ENCODE peak calls at places on chromosomes 7 and 10, in five cellular contexts. One of them, this sample, is unnamed. For H3K4me1, the result is how much of the 10 kb centered on the place peaks cover.

GRCh38 chr10:77716943-77717735 is 79.5 kb upstream of the KCNMA1 start:
- DNase-seq in heart right ventricle: no peak
- DNase-seq in endothelial cell of umbilical vein: no peak
- DNase-seq in mammary epithelial cell: no peak
- DNase-seq in PC-3: peak
- DNase-seq in this sample: no peak

GRCh38 chr10:61896854-61897661 is 4.4 kb upstream of the ARID5B start:
- DNase-seq in heart right ventricle: peak
- DNase-seq in mammary epithelial cell: no peak
- DNase-seq in endothelial cell of umbilical vein: peak
- DNase-seq in PC-3: peak
- DNase-seq in this sample: peak

GRCh38 chr10:116216676-116217075 is 56.3 kb downstream of the GFRA1 start:
- DNase-seq in heart right ventricle: no peak
- DNase-seq in endothelial cell of umbilical vein: no peak
- DNase-seq in mammary epithelial cell: no peak
- DNase-seq in PC-3: no peak
- DNase-seq in this sample: no peak

GRCh38 chr10:42997849-42998165 is 79.1 kb upstream of the RET start:
- DNase-seq in endothelial cell of umbilical vein: no peak
- DNase-seq in heart right ventricle: no peak
- DNase-seq in PC-3: no peak
- DNase-seq in mammary epithelial cell: no peak
- DNase-seq in this sample: no peak

GRCh38 chr7:28903779-28904538 is 54.2 kb downstream of the TRIL start:
- DNase-seq in endothelial cell of umbilical vein: no peak
- DNase-seq in heart right ventricle: no peak
- DNase-seq in PC-3: no peak
- DNase-seq in mammary epithelial cell: no peak
- DNase-seq in this sample: peak

GRCh38 chr10:100022403-100022802 is 12.7 kb upstream of the DNMBP start:
- DNase-seq in mammary epithelial cell: no peak
- DNase-seq in PC-3: peak
- DNase-seq in endothelial cell of umbilical vein: no peak
- DNase-seq in heart right ventricle: no peak
- DNase-seq in this sample: no peak

GRCh38 chr7:138849701-138850100 is 51.7 kb upstream of the ATP6V0A4 start:
- DNase-seq in PC-3: no peak
- DNase-seq in endothelial cell of umbilical vein: no peak
- DNase-seq in mammary epithelial cell: no peak
- DNase-seq in heart right ventricle: no peak
- DNase-seq in this sample: no peak

GRCh38 chr10:25068152-25069058 is 52.0 kb downstream of the THNSL1 start:
- DNase-seq in heart right ventricle: no peak
- DNase-seq in mammary epithelial cell: peak
- DNase-seq in PC-3: peak
- DNase-seq in endothelial cell of umbilical vein: peak
- DNase-seq in this sample: peak

GRCh38 chr10:112959207-112959838 is 9.3 kb downstream of the TCF7L2 start:
- DNase-seq in heart right ventricle: no peak
- DNase-seq in endothelial cell of umbilical vein: no peak
- DNase-seq in PC-3: peak
- DNase-seq in mammary epithelial cell: peak
- DNase-seq in this sample: peak

GRCh38 chr10:88064608-88065383 is 201.4 kb downstream of the PTEN start:
- DNase-seq in mammary epithelial cell: no peak
- DNase-seq in PC-3: no peak
- DNase-seq in endothelial cell of umbilical vein: no peak
- DNase-seq in heart right ventricle: peak
- DNase-seq in this sample: no peak

GRCh38 chr7:22858640-22859561 is 36.3 kb upstream of the TOMM7 start:
- DNase-seq in PC-3: peak
- DNase-seq in endothelial cell of umbilical vein: peak
- DNase-seq in mammary epithelial cell: peak
- DNase-seq in heart right ventricle: no peak
- DNase-seq in this sample: peak

GRCh38 chr7:129225931-129226572 is 1.2 kb downstream of the AHCYL2 start:
- DNase-seq in heart right ventricle: no peak
- DNase-seq in mammary epithelial cell: no peak
- DNase-seq in endothelial cell of umbilical vein: no peak
- DNase-seq in PC-3: no peak
- DNase-seq in this sample: no peak

GRCh38 chr10:101838416-101838970 is 5.1 kb downstream of the KCNIP2 start:
- DNase-seq in mammary epithelial cell: no peak
- DNase-seq in heart right ventricle: no peak
- DNase-seq in endothelial cell of umbilical vein: no peak
- DNase-seq in PC-3: no peak
- DNase-seq in this sample: no peak

GRCh38 chr10:5544216-5544805 is 19.6 kb downstream of the CALML3 start:
- DNase-seq in mammary epithelial cell: no peak
- DNase-seq in PC-3: peak
- DNase-seq in heart right ventricle: no peak
- DNase-seq in endothelial cell of umbilical vein: no peak
- DNase-seq in this sample: no peak

GRCh38 chr10:93074137-93074596 is 474 bp downstream of the CYP26A1 start:
- DNase-seq in endothelial cell of umbilical vein: no peak
- DNase-seq in heart right ventricle: no peak
- DNase-seq in PC-3: peak
- DNase-seq in mammary epithelial cell: no peak
- DNase-seq in this sample: no peak

GRCh38 chr7:131498237-131498885 is 58.1 kb downstream of the PODXL start:
- DNase-seq in heart right ventricle: no peak
- DNase-seq in endothelial cell of umbilical vein: no peak
- DNase-seq in PC-3: no peak
- DNase-seq in mammary epithelial cell: no peak
- DNase-seq in this sample: no peak

GRCh38 chr7:123823898-123824753 is 20.8 kb upstream of the HYAL4 start:
- DNase-seq in endothelial cell of umbilical vein: no peak
- DNase-seq in PC-3: no peak
- DNase-seq in mammary epithelial cell: no peak
- DNase-seq in heart right ventricle: no peak
- DNase-seq in this sample: no peak

GRCh38 chr7:27300401-27300800 is 57.8 kb downstream of the EVX1 start:
- DNase-seq in mammary epithelial cell: peak
- DNase-seq in endothelial cell of umbilical vein: no peak
- DNase-seq in heart right ventricle: no peak
- DNase-seq in PC-3: peak
- DNase-seq in this sample: no peak

GRCh38 chr7:157684157-157684595 is 347.4 kb downstream of the DNAJB6 start:
- DNase-seq in mammary epithelial cell: no peak
- DNase-seq in endothelial cell of umbilical vein: no peak
- DNase-seq in heart right ventricle: no peak
- DNase-seq in PC-3: no peak
- DNase-seq in this sample: no peak

GRCh38 chr10:129707406-129708388 is 240.7 kb downstream of the MGMT start:
- DNase-seq in heart right ventricle: peak
- DNase-seq in endothelial cell of umbilical vein: peak
- DNase-seq in mammary epithelial cell: no peak
- DNase-seq in PC-3: no peak
- DNase-seq in this sample: no peak

GRCh38 chr7:91263359-91264082 is 712 bp upstream of the FZD1 start:
- DNase-seq in heart right ventricle: peak
- DNase-seq in endothelial cell of umbilical vein: no peak
- DNase-seq in PC-3: peak
- DNase-seq in mammary epithelial cell: no peak
- DNase-seq in this sample: no peak

GRCh38 chr10:113630929-113631533 is 32.8 kb downstream of the NRAP start:
- DNase-seq in heart right ventricle: no peak
- DNase-seq in PC-3: no peak
- DNase-seq in endothelial cell of umbilical vein: no peak
- DNase-seq in mammary epithelial cell: no peak
- DNase-seq in this sample: no peak

GRCh38 chr7:102042016-102042656 is 224.7 kb downstream of the CUX1 start:
- DNase-seq in mammary epithelial cell: peak
- DNase-seq in heart right ventricle: no peak
- DNase-seq in PC-3: peak
- DNase-seq in endothelial cell of umbilical vein: peak
- DNase-seq in this sample: peak
- H3K4me1 ChIP-seq in mammary epithelial cell: under half
- H3K4me1 ChIP-seq in heart right ventricle: under half
- H3K4me1 ChIP-seq in PC-3: under half
- H3K4me1 ChIP-seq in endothelial cell of umbilical vein: under half
- H3K4me1 ChIP-seq in this sample: under half

GRCh38 chr10:119424591-119424975 is 117.9 kb downstream of the RGS10 start:
- DNase-seq in endothelial cell of umbilical vein: no peak
- DNase-seq in PC-3: no peak
- DNase-seq in heart right ventricle: no peak
- DNase-seq in mammary epithelial cell: no peak
- DNase-seq in this sample: no peak

GRCh38 chr10:119425102-119425880 is 117.2 kb downstream of the RGS10 start:
- DNase-seq in heart right ventricle: no peak
- DNase-seq in PC-3: no peak
- DNase-seq in mammary epithelial cell: no peak
- DNase-seq in endothelial cell of umbilical vein: no peak
- DNase-seq in this sample: no peak

GRCh38 chr10:119427263-119427864 is 115.2 kb downstream of the RGS10 start:
- DNase-seq in mammary epithelial cell: no peak
- DNase-seq in PC-3: no peak
- DNase-seq in heart right ventricle: no peak
- DNase-seq in endothelial cell of umbilical vein: no peak
- DNase-seq in this sample: no peak

GRCh38 chr10:119426699-119427098 is 115.8 kb downstream of the RGS10 start:
- DNase-seq in endothelial cell of umbilical vein: no peak
- DNase-seq in mammary epithelial cell: no peak
- DNase-seq in heart right ventricle: no peak
- DNase-seq in PC-3: no peak
- DNase-seq in this sample: no peak

GRCh38 chr10:119425881-119426170 is 116.7 kb downstream of the RGS10 start:
- DNase-seq in heart right ventricle: no peak
- DNase-seq in PC-3: no peak
- DNase-seq in mammary epithelial cell: no peak
- DNase-seq in endothelial cell of umbilical vein: no peak
- DNase-seq in this sample: no peak
- H3K4me1 ChIP-seq in heart right ventricle: under half
- H3K4me1 ChIP-seq in PC-3: under half
- H3K4me1 ChIP-seq in mammary epithelial cell: under half
- H3K4me1 ChIP-seq in endothelial cell of umbilical vein: under half
- H3K4me1 ChIP-seq in this sample: under half

DNA sequence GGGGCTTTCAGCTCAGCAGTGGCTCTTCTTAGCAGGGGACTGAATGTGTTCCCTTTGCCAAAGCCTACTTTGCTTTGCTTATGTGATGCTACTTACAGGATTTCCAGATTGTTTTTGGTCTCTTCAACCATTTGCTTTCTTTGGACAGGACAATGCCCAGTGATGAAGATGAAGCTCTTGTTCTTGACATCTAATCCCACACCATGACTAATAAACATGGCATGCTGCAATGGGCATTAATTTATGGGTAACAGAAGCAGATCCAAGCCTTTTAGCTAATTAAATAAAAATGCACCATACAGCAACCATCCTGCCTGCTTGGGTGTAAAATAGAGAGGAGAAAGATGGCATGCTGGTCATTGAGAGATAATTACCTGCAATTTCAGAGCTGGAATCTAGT is 175.5 kb upstream of the ITGB1 start:
- DNase-seq in endothelial cell of umbilical vein: no peak
- DNase-seq in mammary epithelial cell: peak
- DNase-seq in PC-3: peak
- DNase-seq in heart right ventricle: no peak
- DNase-seq in this sample: no peak
- H3K4me1 ChIP-seq in endothelial cell of umbilical vein: under half
- H3K4me1 ChIP-seq in mammary epithelial cell: half or more
- H3K4me1 ChIP-seq in PC-3: under half
- H3K4me1 ChIP-seq in heart right ventricle: under half
- H3K4me1 ChIP-seq in this sample: half or more

DNA sequence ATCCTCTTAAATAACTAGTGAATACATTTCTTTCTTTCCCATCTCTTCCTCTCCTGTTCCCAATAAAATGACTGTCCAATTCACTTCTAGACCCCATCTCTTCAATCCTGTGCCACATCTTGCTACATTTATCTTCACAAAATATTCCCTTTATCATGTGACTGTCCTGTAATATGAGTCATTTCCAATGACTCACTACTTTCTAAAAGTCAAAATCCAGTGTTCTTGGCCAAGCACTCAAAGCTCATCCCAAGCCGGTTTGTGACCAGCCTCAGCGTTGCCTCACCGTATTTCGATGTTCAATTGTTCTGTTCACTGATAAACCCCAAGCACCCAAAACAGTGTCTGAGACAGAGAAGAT is 104.7 kb downstream of the PARD3 start:
- DNase-seq in endothelial cell of umbilical vein: peak
- DNase-seq in mammary epithelial cell: peak
- DNase-seq in heart right ventricle: no peak
- DNase-seq in PC-3: peak
- DNase-seq in this sample: peak
- H3K4me1 ChIP-seq in endothelial cell of umbilical vein: under half
- H3K4me1 ChIP-seq in mammary epithelial cell: under half
- H3K4me1 ChIP-seq in heart right ventricle: under half
- H3K4me1 ChIP-seq in PC-3: half or more
- H3K4me1 ChIP-seq in this sample: under half

DNA sequence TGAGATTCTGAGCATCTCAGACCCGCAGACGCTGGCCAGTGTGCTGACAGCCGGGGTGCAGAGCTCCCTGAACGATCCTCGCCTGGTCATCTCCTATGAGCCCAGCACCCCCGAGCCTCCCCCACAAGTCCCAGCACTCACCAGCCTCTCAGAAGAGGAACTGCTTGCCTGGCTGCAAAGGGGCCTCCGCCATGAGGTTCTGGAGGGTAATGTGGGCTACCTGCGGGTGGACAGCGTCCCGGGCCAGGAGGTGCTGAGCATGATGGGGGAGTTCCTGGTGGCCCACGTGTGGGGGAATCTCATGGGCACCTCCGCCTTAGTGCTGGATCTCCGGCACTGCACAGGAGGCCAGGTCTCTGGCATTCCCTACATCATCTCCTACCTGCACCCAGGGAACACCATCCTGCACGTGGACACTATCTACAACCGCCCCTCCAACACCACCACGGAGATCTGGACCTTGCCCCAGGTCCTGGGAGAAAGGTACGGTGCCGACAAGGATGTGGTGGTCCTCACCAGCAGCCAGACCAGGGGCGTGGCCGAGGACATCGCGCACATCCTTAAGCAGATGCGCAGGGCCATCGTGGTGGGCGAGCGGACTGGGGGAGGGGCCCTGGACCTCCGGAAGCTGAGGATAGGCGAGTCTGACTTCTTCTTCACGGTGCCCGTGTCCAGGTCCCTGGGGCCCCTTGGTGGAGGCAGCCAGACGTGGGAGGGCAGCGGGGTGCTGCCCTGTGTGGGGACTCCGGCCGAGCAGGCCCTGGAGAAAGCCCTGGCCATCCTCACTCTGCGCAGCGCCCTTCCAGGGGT is 703 bp downstream of the RBP3 start:
- DNase-seq in PC-3: no peak
- DNase-seq in endothelial cell of umbilical vein: no peak
- DNase-seq in heart right ventricle: no peak
- DNase-seq in mammary epithelial cell: no peak
- DNase-seq in this sample: no peak
- H3K4me1 ChIP-seq in PC-3: under half
- H3K4me1 ChIP-seq in endothelial cell of umbilical vein: under half
- H3K4me1 ChIP-seq in heart right ventricle: under half
- H3K4me1 ChIP-seq in mammary epithelial cell: under half
- H3K4me1 ChIP-seq in this sample: under half

GRCh38 chr10:79098596-79099015 is 29.8 kb downstream of the ZMIZ1 start:
- DNase-seq in endothelial cell of umbilical vein: no peak
- DNase-seq in heart right ventricle: no peak
- DNase-seq in PC-3: no peak
- DNase-seq in mammary epithelial cell: no peak
- DNase-seq in this sample: no peak
- H3K4me1 ChIP-seq in endothelial cell of umbilical vein: under half
- H3K4me1 ChIP-seq in heart right ventricle: half or more
- H3K4me1 ChIP-seq in PC-3: under half
- H3K4me1 ChIP-seq in mammary epithelial cell: under half
- H3K4me1 ChIP-seq in this sample: under half